ENCODE peak calls at places on chromosome 2, in six cellular contexts. Y is brain microvascular endothelial cell, V is neural progenitor cell, A is small intestine, Q is suprapubic skin, H is tibial artery. R is an unnamed sample.

GRCh38 chr2:29113891-29114321 is 1.3 kb upstream of the CLIP4 start:
- DNase-seq in V (no peak), A (no peak), H (peak), Y (peak), Q (peak), R (peak)

GRCh38 chr2:213147550-213147949 is 3.9 kb downstream of the IKZF2 start:
- DNase-seq in V (no peak), Y (no peak), H (no peak), Q (no peak), A (no peak), R (no peak)

GRCh38 chr2:72943540-72944395 is 26.4 kb downstream of the EMX1 start:
- DNase-seq in V (no peak), Y (no peak), Q (no peak), A (no peak), H (no peak), R (no peak)

GRCh38 chr2:193690572-193690971 is 1495.8 kb upstream of the TMEFF2 start:
- DNase-seq in H (no peak), V (no peak), A (no peak), Q (no peak), Y (no peak), R (no peak)

GRCh38 chr2:38095996-38096861 is 20.3 kb upstream of the CYP1B1 start:
- DNase-seq in Y (no peak), Q (no peak), H (no peak), V (peak), A (no peak), R (no peak)

GRCh38 chr2:174334781-174335604 is at the start of gene SP9:
- DNase-seq in Q (no peak), H (no peak), Y (no peak), A (no peak), V (peak), R (peak)

GRCh38 chr2:41722668-41723369 is 325.0 kb upstream of the PKDCC start:
- DNase-seq in V (no peak), Q (no peak), A (no peak), H (peak), Y (peak), R (peak)

GRCh38 chr2:14536976-14537375 is 95.5 kb upstream of the LRATD1 start:
- DNase-seq in Y (no peak), Q (no peak), A (no peak), H (no peak), V (no peak), R (no peak)

GRCh38 chr2:46009772-46010171 is 287.4 kb upstream of the EPAS1 start:
- DNase-seq in V (no peak), Y (no peak), A (no peak), H (no peak), Q (no peak), R (no peak)

GRCh38 chr2:109645412-109646184 is 31.4 kb downstream of the SOWAHC start:
- DNase-seq in Q (no peak), H (no peak), A (no peak), V (peak), Y (no peak), R (no peak)

GRCh38 chr2:127585270-127585807 is 49.9 kb downstream of the MYO7B start:
- DNase-seq in H (no peak), V (no peak), Q (no peak), A (no peak), Y (no peak), R (peak)

GRCh38 chr2:26727641-26728561 is 35.4 kb downstream of the KCNK3 start:
- DNase-seq in A (no peak), H (no peak), Y (no peak), V (no peak), Q (no peak), R (peak)

GRCh38 chr2:239339241-239339640 is 61.6 kb downstream of the HDAC4 start:
- DNase-seq in V (no peak), A (no peak), Q (no peak), Y (no peak), H (no peak), R (no peak)

GRCh38 chr2:30225131-30225762 is 6.1 kb upstream of the LBH start:
- DNase-seq in Q (no peak), Y (peak), V (peak), H (no peak), A (peak), R (peak)

GRCh38 chr2:213149332-213149875 is 2.0 kb downstream of the IKZF2 start:
- DNase-seq in V (no peak), H (no peak), A (no peak), Y (no peak), Q (no peak), R (no peak)

GRCh38 chr2:168210898-168211570 is 36.4 kb downstream of the STK39 start:
- DNase-seq in Y (peak), V (no peak), H (no peak), Q (no peak), A (peak), R (no peak)

GRCh38 chr2:121529439-121530209 is 1.1 kb upstream of the RNU4ATAC start:
- DNase-seq in V (peak), Q (no peak), A (peak), H (peak), Y (peak), R (no peak)

GRCh38 chr2:11073251-11073650 is 82.0 kb upstream of the SLC66A3 start:
- DNase-seq in A (peak), Y (peak), Q (no peak), H (no peak), V (peak), R (peak)

GRCh38 chr2:26054598-26055348 is 20.9 kb downstream of the RAB10 start:
- DNase-seq in Y (no peak), V (no peak), A (no peak), H (no peak), Q (no peak), R (peak)

GRCh38 chr2:32937602-32938450 is 8.9 kb upstream of the LTBP1 start:
- DNase-seq in Q (no peak), H (no peak), A (no peak), Y (peak), V (peak), R (no peak)

GRCh38 chr2:72205546-72205863 is 57.8 kb upstream of the CYP26B1 start:
- DNase-seq in Q (no peak), A (peak), V (no peak), H (no peak), Y (no peak), R (no peak)

GRCh38 chr2:206217743-206218520 is 56.5 kb upstream of the ZDBF2 start:
- DNase-seq in Y (no peak), H (no peak), A (no peak), V (peak), Q (no peak), R (no peak)

GRCh38 chr2:222859786-222860726 is 780 bp upstream of the ACSL3 start:
- DNase-seq in V (peak), A (peak), Q (no peak), H (peak), Y (no peak), R (peak)

GRCh38 chr2:238939074-238939473 is 91.2 kb downstream of the TWIST2 start:
- DNase-seq in H (peak), V (no peak), Q (peak), Y (no peak), A (no peak), R (peak)

GRCh38 chr2:179255129-179255528 is 9.5 kb downstream of the SESTD1 start:
- DNase-seq in Q (no peak), A (no peak), Y (no peak), V (no peak), H (no peak), R (no peak)

GRCh38 chr2:72378737-72379346 is 231.2 kb upstream of the CYP26B1 start:
- DNase-seq in Y (no peak), H (no peak), A (no peak), V (no peak), Q (no peak), R (no peak)

GRCh38 chr2:37468139-37468538 is 123.7 kb downstream of the QPCT start:
- DNase-seq in H (no peak), Y (no peak), Q (no peak), V (no peak), A (no peak), R (no peak)

GRCh38 chr2:157866202-157866601 is 9.9 kb downstream of the ACVR1 start:
- DNase-seq in H (no peak), Y (peak), A (no peak), V (peak), Q (no peak), R (peak)

GRCh38 chr2:99890616-99891259 is 251.7 kb downstream of the AFF3 start:
- DNase-seq in V (no peak), Y (no peak), Q (no peak), H (no peak), A (no peak), R (no peak)

GRCh38 chr2:208031608-208032019 is 6.3 kb upstream of the PLEKHM3 start:
- DNase-seq in Q (no peak), V (no peak), H (no peak), Y (no peak), A (no peak), R (no peak)

GRCh38 chr2:232502901-232503791 is 15.5 kb upstream of the ECEL1 start:
- DNase-seq in A (peak), Q (no peak), Y (peak), V (peak), H (no peak), R (no peak)

GRCh38 chr2:165440367-165440766 is 29.1 kb upstream of the CSRNP3 start:
- DNase-seq in Y (peak), V (no peak), Q (no peak), A (no peak), H (no peak), R (no peak)

DNA sequence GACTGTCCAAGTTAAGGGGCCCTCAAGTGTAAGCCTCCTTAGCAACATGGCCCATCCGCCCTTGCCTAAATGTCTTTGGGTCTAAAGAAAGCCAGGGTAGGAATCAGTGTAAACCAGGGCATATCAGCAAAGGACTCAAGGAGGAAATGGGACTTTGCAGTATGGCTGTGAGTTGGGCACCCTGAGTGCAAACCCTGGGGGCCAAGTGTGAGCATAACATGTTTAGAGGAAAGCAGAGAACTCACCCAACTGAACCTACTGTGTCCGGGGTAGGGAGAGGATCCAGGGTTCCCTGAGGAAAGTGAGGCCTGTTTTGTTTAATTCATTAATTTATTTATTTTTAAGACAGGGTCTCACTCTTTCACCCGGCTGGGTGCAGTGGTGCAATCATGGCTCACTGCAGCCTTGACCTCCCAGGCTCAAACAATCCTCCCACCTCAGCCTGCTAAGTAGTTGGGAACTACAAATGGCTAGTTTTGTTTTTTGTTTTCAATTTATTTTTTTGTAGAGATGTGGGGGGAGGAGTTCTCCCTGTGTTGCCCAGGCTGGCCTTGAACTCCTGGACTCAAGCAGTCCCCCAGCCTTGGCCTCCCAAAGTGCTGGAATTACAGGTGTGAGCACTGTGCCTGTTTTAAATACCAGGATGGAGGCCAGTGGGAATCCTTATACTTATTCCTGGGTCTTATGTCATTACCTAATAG is 51.0 kb upstream of the ACTR3 start:
- DNase-seq in A (no peak), Q (no peak), Y (no peak), V (no peak), H (no peak), R (no peak)
- H3K4me3 ChIP-seq in A (no peak), Q (no peak), Y (no peak), V (no peak), H (no peak), R (no peak)

DNA sequence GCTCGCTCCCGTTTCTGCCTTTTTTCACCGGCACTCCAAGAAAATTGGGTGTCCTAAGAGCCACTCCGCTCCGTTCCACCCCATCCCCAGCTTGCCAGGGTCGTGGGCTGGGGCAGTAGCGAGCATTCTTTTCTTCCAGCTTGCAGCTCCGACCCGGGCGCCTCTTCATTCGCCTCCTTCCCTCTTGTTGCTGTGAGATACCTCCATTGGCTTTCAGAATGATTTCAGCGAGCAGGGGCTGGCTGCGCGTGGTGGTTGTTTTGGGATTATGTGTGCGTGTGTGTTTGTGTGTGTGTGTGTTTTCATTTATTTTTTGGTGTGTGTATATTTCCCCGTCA is 1.2 kb downstream of the HOXD3 start:
- DNase-seq in A (no peak), V (no peak), H (no peak), Q (no peak), Y (no peak), R (no peak)
- H3K4me3 ChIP-seq in A (no peak), V (no peak), H (no peak), Q (peak), Y (no peak), R (no peak)

DNA sequence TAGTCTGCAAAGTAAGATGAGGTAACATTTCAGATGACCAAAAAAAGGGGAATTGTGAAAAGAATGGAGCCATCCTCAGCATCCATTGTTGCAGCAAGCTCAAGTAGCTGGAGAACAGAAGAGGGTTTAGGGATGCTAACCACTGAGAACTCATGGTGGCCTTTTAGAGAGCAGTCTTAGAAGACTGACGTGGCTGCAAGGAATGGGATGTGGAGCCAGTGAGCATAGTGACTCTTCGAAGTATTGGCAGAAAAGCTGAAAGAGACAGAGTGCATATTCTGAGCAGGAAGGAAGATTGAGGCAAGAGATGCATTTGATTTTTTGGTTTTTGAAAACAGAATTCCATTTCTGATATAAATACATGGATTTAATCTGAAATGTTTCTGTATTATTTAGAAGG is 151.2 kb downstream of the UBE2E3 start:
- DNase-seq in A (no peak), Q (no peak), Y (no peak), V (no peak), H (no peak), R (no peak)
- H3K4me3 ChIP-seq in A (no peak), Q (no peak), Y (no peak), V (no peak), H (no peak), R (no peak)

GRCh38 chr2:159091981-159092380 is 123.5 kb downstream of the TANC1 start:
- DNase-seq in Q (no peak), H (no peak), A (peak), V (no peak), Y (no peak), R (no peak)
- H3K4me3 ChIP-seq in Q (no peak), H (no peak), A (no peak), V (no peak), Y (no peak), R (no peak)

GRCh38 chr2:75233965-75234364 is 34.6 kb upstream of the TACR1 start:
- DNase-seq in H (no peak), Q (no peak), A (no peak), Y (no peak), V (no peak), R (no peak)
- H3K4me3 ChIP-seq in H (no peak), Q (no peak), A (no peak), Y (no peak), V (no peak), R (no peak)

DNA sequence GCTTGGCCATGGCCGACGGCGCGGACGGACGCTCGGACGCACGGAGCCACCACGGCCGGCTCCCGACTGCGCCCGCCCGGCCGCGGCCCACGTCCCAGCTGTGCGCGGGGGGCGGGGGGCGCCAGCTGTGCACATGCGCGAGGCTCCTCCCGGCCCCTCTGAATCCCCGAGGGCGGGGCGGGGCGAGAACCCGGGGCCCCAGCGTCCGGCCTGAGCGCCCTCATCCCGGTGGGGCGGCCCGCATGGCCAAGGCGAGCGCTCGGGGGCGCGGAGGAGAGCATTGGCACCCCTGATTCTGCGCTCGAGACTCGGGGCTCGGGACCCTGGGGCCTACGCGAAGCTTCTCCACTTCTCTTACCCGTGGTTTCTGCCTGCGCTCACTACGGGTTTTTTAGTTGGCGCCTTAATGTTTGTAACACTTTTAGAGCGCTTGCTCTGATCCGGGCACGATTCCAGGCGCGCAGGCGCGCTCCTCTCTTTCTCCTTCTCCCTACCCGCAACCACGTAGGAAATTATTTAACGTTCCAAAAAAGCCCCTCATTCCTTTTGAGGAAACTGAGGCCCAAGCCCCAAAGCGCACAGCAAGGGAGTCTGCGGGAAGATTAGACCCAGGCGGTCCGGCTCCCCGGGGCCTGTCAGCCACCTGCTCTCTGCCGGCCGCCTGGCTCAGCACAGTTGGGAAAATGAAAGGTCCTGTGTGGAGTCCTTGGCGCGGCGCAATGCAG is at the start of gene PXDN:
- DNase-seq in Q (peak), V (peak), A (no peak), Y (no peak), H (no peak), R (peak)
- H3K4me3 ChIP-seq in Q (peak), V (peak), A (peak), Y (peak), H (peak), R (peak)

GRCh38 chr2:172105715-172106124 is 3.0 kb upstream of the DLX2 start:
- DNase-seq in V (peak), Q (no peak), A (no peak), H (no peak), Y (no peak), R (no peak)
- H3K4me3 ChIP-seq in V (peak), Q (peak), A (no peak), H (no peak), Y (peak), R (peak)

GRCh38 chr2:102240640-102241370 is 54.0 kb downstream of the IL1RL2 start:
- DNase-seq in Y (peak), V (peak), Q (peak), A (peak), H (peak), R (peak)
- H3K4me3 ChIP-seq in Y (no peak), V (no peak), Q (no peak), A (no peak), H (no peak), R (peak)